ENCODE peak calls at places on chromosomes 6 and 20, in five cellular contexts. D is heart right ventricle, X is mesendoderm, U is body of pancreas, S is esophagus squamous epithelium. F is an unnamed sample.

GRCh38 chr6:3913077-3913957 is 64.1 kb downstream of the FAM50B start:
- DNase-seq in D (peak; percentile 92), X (peak; percentile 37), U (peak; percentile 95), S (no peak), F (no peak)

GRCh38 chr6:25793970-25794369 is 37.9 kb downstream of the SLC17A1 start:
- DNase-seq in D (no peak), X (no peak), U (no peak), S (no peak), F (no peak)

GRCh38 chr6:139638179-139638872 is 263.9 kb upstream of the CITED2 start:
- DNase-seq in D (no peak), X (no peak), U (no peak), S (no peak), F (no peak)

GRCh38 chr20:24134284-24134683 is 145.7 kb upstream of the GGTLC1 start:
- DNase-seq in D (no peak), X (peak; percentile 75), U (peak; percentile 56), S (no peak), F (no peak)

GRCh38 chr6:153058291-153058690 is 55.8 kb upstream of the MTRF1L start:
- DNase-seq in D (no peak), X (no peak), U (no peak), S (no peak), F (no peak)

GRCh38 chr6:25462235-25462897 is 183.2 kb downstream of the CARMIL1 start:
- DNase-seq in D (no peak), X (peak; percentile 37), U (no peak), S (no peak), F (no peak)

GRCh38 chr6:132054525-132054924 is 103.4 kb upstream of the CCN2 start:
- DNase-seq in D (no peak), X (no peak), U (no peak), S (no peak), F (no peak)

GRCh38 chr20:3766381-3766780 is 1.2 kb downstream of the ADISSP start:
- DNase-seq in D (no peak), X (no peak), U (no peak), S (no peak), F (no peak)

GRCh38 chr6:170005680-170006470 is 254.5 kb downstream of the ERMARD start:
- DNase-seq in D (no peak), X (no peak), U (no peak), S (no peak), F (no peak)

GRCh38 chr20:24194133-24194532 is 205.6 kb upstream of the GGTLC1 start:
- DNase-seq in D (no peak), X (no peak), U (no peak), S (no peak), F (no peak)

GRCh38 chr6:10266462-10266861 is 148.4 kb downstream of the TFAP2A start:
- DNase-seq in D (no peak), X (no peak), U (no peak), S (no peak), F (no peak)

GRCh38 chr6:138500867-138501446 is 1.7 kb upstream of the NHSL1 start:
- DNase-seq in D (no peak), X (no peak), U (no peak), S (no peak), F (no peak)
- H3K27ac ChIP-seq in D (no peak overlapping the region), X (no peak overlapping the region), U (no peak overlapping the region), S (no peak overlapping the region), F (no peak overlapping the region)

DNA sequence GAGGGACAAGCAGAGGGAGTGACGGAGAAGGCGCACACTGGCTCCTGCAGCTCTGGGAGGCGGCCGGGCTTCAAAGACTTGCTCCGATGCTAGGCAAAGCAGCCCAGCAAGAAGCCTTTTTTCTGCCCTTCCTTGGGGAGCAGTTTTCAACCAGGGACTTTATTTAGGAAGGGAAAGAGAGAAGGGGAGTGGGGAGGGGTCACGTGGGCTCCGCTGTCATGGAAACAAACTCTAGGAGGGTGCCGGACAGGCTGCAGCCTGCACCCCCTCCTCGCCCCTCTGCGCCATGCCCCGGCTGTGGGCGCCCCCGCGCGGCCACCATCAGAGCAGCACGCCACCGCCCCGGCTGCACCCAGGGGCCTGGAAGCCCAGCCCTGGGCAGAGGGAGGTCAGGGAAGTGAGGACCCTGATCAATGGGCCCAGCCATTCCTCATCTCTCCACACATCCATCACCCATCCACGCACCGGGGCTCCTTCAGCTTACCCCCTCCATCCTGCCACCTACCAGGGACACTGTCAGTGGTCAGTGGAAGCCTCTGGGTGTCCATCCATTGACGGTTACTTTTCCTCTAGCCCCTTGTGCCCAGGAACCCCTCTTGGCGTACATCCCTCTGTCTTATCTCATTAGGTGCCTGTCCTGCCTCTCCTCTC is 66.6 kb upstream of the CCDC167 start:
- DNase-seq in D (peak; percentile 37), X (no peak), U (peak; percentile 34), S (no peak), F (peak; percentile 88)
- H3K4me3 ChIP-seq in D (peak overlapping the region; percentile 53), X (peak overlapping the region; percentile 30), U (no peak overlapping the region), S (peak overlapping the region; percentile 39), F (peak overlapping the region; percentile 19)

GRCh38 chr6:36223706-36224105 is 27.2 kb downstream of the BRPF3 start:
- DNase-seq in D (no peak), X (no peak), U (no peak), S (no peak), F (no peak)

GRCh38 chr6:36222924-36223323 is 26.4 kb downstream of the BRPF3 start:
- DNase-seq in D (no peak), X (no peak), U (no peak), S (no peak), F (no peak)

GRCh38 chr6:36227379-36228344 is 31.1 kb downstream of the BRPF3 start:
- DNase-seq in D (no peak), X (no peak), U (no peak), S (no peak), F (no peak)

GRCh38 chr6:36226648-36227047 is 30.1 kb downstream of the BRPF3 start:
- DNase-seq in D (no peak), X (no peak), U (no peak), S (no peak), F (no peak)

GRCh38 chr6:36224918-36225461 is 28.4 kb downstream of the BRPF3 start:
- DNase-seq in D (no peak), X (no peak), U (no peak), S (no peak), F (no peak)
- H3K36me3 ChIP-seq in D (peaks cover 33% of the 10 kb centered on the region), X (peaks cover 15% of the 10 kb centered on the region), U (peaks cover 20% of the 10 kb centered on the region), S (peaks cover 21% of the 10 kb centered on the region), F (peaks cover 3% of the 10 kb centered on the region)

GRCh38 chr20:63234693-63235398 is 859 bp upstream of the BIRC7 start:
- DNase-seq in D (no peak), X (peak; percentile 87), U (peak; percentile 57), S (no peak), F (no peak)

GRCh38 chr20:63233061-63233344 is 2.7 kb upstream of the BIRC7 start:
- DNase-seq in D (no peak), X (no peak), U (no peak), S (no peak), F (no peak)

GRCh38 chr20:63232235-63233060 is 3.3 kb upstream of the BIRC7 start:
- DNase-seq in D (no peak), X (peak; percentile 89), U (no peak), S (no peak), F (no peak)

GRCh38 chr20:63235399-63235983 is at the start of gene BIRC7:
- DNase-seq in D (no peak), X (no peak), U (no peak), S (no peak), F (no peak)

GRCh38 chr20:63233924-63234323 is 1.8 kb upstream of the BIRC7 start:
- DNase-seq in D (no peak), X (no peak), U (no peak), S (no peak), F (no peak)
- H3K27ac ChIP-seq in D (no peak overlapping the region), X (no peak overlapping the region), U (no peak overlapping the region), S (no peak overlapping the region), F (no peak overlapping the region)

DNA sequence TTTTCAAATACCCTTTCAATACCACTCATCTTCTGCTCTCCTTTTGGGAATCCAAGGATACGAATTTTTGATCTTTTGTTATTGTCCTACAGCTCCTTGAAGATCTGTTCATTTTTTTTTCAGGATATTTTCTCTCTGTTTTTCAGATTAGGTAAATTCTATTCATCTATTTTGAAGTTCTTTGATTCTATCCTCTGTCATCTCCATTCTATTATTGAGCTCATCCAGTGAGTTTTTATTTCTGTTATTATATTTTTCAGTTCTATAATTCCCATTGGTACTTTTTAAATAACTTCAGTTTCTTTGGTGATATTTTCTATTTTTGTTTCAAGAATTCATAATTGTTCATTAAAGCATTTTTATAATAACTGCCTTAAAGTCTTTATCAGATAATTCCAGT is 14.7 kb upstream of the ADTRP start:
- DNase-seq in D (no peak), X (no peak), U (no peak), S (no peak), F (no peak)
- H3K4me3 ChIP-seq in D (no peak overlapping the region), X (no peak overlapping the region), U (no peak overlapping the region), S (no peak overlapping the region), F (no peak overlapping the region)

GRCh38 chr20:25304025-25304549 is 56.2 kb downstream of the PYGB start:
- DNase-seq in D (no peak), X (no peak), U (no peak), S (no peak), F (no peak)
- H3K36me3 ChIP-seq in D (no peaks in the 10 kb centered on the region), X (no peaks in the 10 kb centered on the region), U (peaks cover 15% of the 10 kb centered on the region), S (no peaks in the 10 kb centered on the region), F (no peaks in the 10 kb centered on the region)

DNA sequence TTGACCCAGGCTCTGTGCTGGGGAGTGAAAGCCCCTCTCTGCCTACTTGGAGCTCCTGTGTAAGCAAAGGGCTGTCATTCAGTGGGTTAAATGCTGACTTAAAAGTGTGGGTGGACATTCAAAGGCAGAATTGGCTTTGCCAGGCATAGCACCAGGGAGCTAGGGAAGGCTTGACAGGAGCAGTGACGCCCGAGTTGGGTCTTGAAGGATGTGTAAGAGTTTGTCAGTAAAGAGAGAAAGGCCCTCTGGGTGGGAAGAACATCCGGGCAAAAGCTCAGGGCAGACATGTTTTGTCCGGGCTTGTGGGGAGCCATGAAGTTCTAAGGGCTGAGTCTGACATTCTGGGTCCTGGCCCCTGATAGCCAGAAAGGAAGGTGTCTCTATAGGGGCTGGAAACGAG is 27.9 kb upstream of the CHMP4B start:
- DNase-seq in D (no peak), X (no peak), U (no peak), S (no peak), F (no peak)
- H3K27ac ChIP-seq in D (no peak overlapping the region), X (no peak overlapping the region), U (no peak overlapping the region), S (no peak overlapping the region), F (no peak overlapping the region)